ENCODE peak calls at places on chromosomes 1 and 21, in five cellular contexts. X is OCI-LY7, A is fibroblast of lung, W is A549, S is SJSA1. N is an unnamed sample. For H3K4me1 and H3K9me3, the result is how much of the 10 kb centered on the place peaks cover.

GRCh38 chr1:247740721-247741120 is 2.3 kb downstream of the OR14K1 start:
- DNase-seq in A (peak), X (no peak), W (no peak), S (no peak), N (no peak)

GRCh38 chr1:226223786-226224244 is 351 bp downstream of the MIXL1 start:
- DNase-seq in S (no peak), A (peak), X (peak), W (peak), N (no peak)

GRCh38 chr1:212450331-212450881 is 17.7 kb downstream of the NENF start:
- DNase-seq in S (no peak), A (no peak), W (no peak), X (peak), N (no peak)

GRCh38 chr1:243293941-243294722 is 38.3 kb downstream of the SDCCAG8 start:
- DNase-seq in X (no peak), A (no peak), S (no peak), W (no peak), N (no peak)

GRCh38 chr1:185821612-185822385 is 87.6 kb downstream of the HMCN1 start:
- DNase-seq in A (no peak), S (no peak), X (no peak), W (no peak), N (no peak)

GRCh38 chr1:246792603-246793002 is 68.4 kb downstream of the SCCPDH start:
- DNase-seq in S (no peak), W (no peak), A (no peak), X (no peak), N (no peak)

GRCh38 chr1:94925561-94926364 is 1.1 kb downstream of the CNN3 start:
- DNase-seq in X (no peak), S (peak), A (peak), W (peak), N (peak)

GRCh38 chr1:1599030-1599916 is 662 bp downstream of the FNDC10 start:
- DNase-seq in A (peak), W (no peak), X (peak), S (no peak), N (no peak)

GRCh38 chr1:85224734-85225623 is 24.2 kb upstream of the SYDE2 start:
- DNase-seq in A (no peak), X (no peak), W (no peak), S (no peak), N (no peak)

GRCh38 chr1:43763497-43763973 is 56.2 kb downstream of the ST3GAL3 start:
- DNase-seq in A (peak), X (peak), W (peak), S (peak), N (peak)

GRCh38 chr1:6823822-6824221 is 38.6 kb downstream of the CAMTA1 start:
- DNase-seq in X (no peak), S (no peak), W (no peak), A (no peak), N (no peak)

GRCh38 chr1:45864124-45864721 is 60.8 kb downstream of the MAST2 start:
- DNase-seq in S (no peak), W (no peak), A (peak), X (no peak), N (no peak)

GRCh38 chr1:234069760-234070159 is 165.3 kb downstream of the SLC35F3 start:
- DNase-seq in S (no peak), X (no peak), A (peak), W (peak), N (no peak)

GRCh38 chr1:94079056-94079990 is 41.6 kb downstream of the ABCA4 start:
- DNase-seq in X (no peak), S (no peak), A (peak), W (peak), N (no peak)

GRCh38 chr1:212610575-212610967 is 2.0 kb downstream of the ATF3 start:
- DNase-seq in S (no peak), A (no peak), W (no peak), X (no peak), N (no peak)

GRCh38 chr1:201358596-201358995 is 18.9 kb downstream of the TNNT2 start:
- DNase-seq in X (no peak), W (no peak), S (no peak), A (peak), N (no peak)

GRCh38 chr1:229230893-229231753 is 39.8 kb upstream of the RAB4A start:
- DNase-seq in X (no peak), S (no peak), W (peak), A (peak), N (no peak)

GRCh38 chr1:239951518-239952130 is 140.1 kb upstream of the FMN2 start:
- DNase-seq in X (peak), S (peak), A (peak), W (peak), N (peak)

GRCh38 chr1:41631971-41632370 is 147.5 kb upstream of the EDN2 start:
- DNase-seq in W (no peak), A (peak), X (no peak), S (peak), N (no peak)

GRCh38 chr1:117682372-117682771 is 76.5 kb downstream of the TENT5C start:
- DNase-seq in W (no peak), A (no peak), X (no peak), S (no peak), N (no peak)

GRCh38 chr1:63593887-63594617 is 841 bp downstream of the PGM1 start:
- DNase-seq in X (peak), A (peak), S (peak), W (peak), N (no peak)

GRCh38 chr1:5745776-5746610 is 246.2 kb downstream of the NPHP4 start:
- DNase-seq in W (peak), X (peak), A (peak), S (peak), N (no peak)

GRCh38 chr1:29845910-29846309 is 609.6 kb downstream of the PTPRU start:
- DNase-seq in A (no peak), X (no peak), S (no peak), W (no peak), N (no peak)

GRCh38 chr1:7940745-7941436 is at the start of gene TNFRSF9:
- DNase-seq in W (peak), X (no peak), A (peak), S (peak), N (no peak)

GRCh38 chr1:53982034-53982761 is 35.8 kb downstream of the LDLRAD1 start:
- DNase-seq in A (peak), X (no peak), S (peak), W (no peak), N (peak)

GRCh38 chr1:167409183-167409582 is 109.1 kb downstream of the CD247 start:
- DNase-seq in X (peak), A (no peak), S (no peak), W (peak), N (no peak)

GRCh38 chr1:156703741-156704140 is 1.6 kb downstream of the CRABP2 start:
- DNase-seq in A (no peak), X (no peak), W (no peak), S (no peak), N (no peak)

GRCh38 chr1:23366598-23366997 is 3.0 kb downstream of the ZNF436 start:
- DNase-seq in X (no peak), S (no peak), W (no peak), A (peak), N (no peak)

GRCh38 chr1:248871837-248872401 is 13.0 kb upstream of the ZNF692 start:
- DNase-seq in W (no peak), A (no peak), X (no peak), S (no peak), N (no peak)

GRCh38 chr1:219174672-219175564 is 1.2 kb downstream of the LYPLAL1 start:
- DNase-seq in S (no peak), X (peak), A (peak), W (no peak), N (no peak)

GRCh38 chr1:39105841-39106765 is 80.0 kb downstream of the NDUFS5 start:
- DNase-seq in X (no peak), W (peak), S (peak), A (peak), N (no peak)

GRCh38 chr1:23977187-23977853 is 2.8 kb downstream of the SRSF10 start:
- DNase-seq in S (no peak), W (no peak), A (no peak), X (peak), N (no peak)

GRCh38 chr1:233514946-233515391 is 98.9 kb upstream of the KCNK1 start:
- DNase-seq in W (no peak), S (no peak), A (no peak), X (no peak), N (no peak)

GRCh38 chr1:107004421-107004820 is 52.1 kb upstream of the PRMT6 start:
- DNase-seq in A (peak), W (no peak), X (no peak), S (no peak), N (no peak)

GRCh38 chr1:17545354-17545753 is 5.9 kb downstream of the ARHGEF10L start:
- DNase-seq in S (no peak), X (no peak), W (peak), A (peak), N (no peak)

GRCh38 chr1:112702420-112703261 is 4.3 kb downstream of the RHOC start:
- DNase-seq in A (no peak), X (no peak), W (no peak), S (no peak), N (no peak)
- H3K4me1 ChIP-seq in A (under half), X (half or more), W (half or more), S (half or more), N (under half)

GRCh38 chr1:2825487-2826189 is 24.1 kb upstream of the TTC34 start:
- DNase-seq in W (no peak), X (no peak), S (no peak), A (no peak), N (no peak)

GRCh38 chr1:2824999-2825398 is 23.5 kb upstream of the TTC34 start:
- DNase-seq in S (no peak), A (no peak), X (no peak), W (no peak), N (no peak)

GRCh38 chr1:2826316-2826715 is 24.8 kb upstream of the TTC34 start:
- DNase-seq in S (no peak), X (no peak), W (no peak), A (no peak), N (no peak)

GRCh38 chr1:2828586-2829250 is 27.2 kb upstream of the TTC34 start:
- DNase-seq in X (no peak), W (no peak), A (no peak), S (no peak), N (no peak)

DNA sequence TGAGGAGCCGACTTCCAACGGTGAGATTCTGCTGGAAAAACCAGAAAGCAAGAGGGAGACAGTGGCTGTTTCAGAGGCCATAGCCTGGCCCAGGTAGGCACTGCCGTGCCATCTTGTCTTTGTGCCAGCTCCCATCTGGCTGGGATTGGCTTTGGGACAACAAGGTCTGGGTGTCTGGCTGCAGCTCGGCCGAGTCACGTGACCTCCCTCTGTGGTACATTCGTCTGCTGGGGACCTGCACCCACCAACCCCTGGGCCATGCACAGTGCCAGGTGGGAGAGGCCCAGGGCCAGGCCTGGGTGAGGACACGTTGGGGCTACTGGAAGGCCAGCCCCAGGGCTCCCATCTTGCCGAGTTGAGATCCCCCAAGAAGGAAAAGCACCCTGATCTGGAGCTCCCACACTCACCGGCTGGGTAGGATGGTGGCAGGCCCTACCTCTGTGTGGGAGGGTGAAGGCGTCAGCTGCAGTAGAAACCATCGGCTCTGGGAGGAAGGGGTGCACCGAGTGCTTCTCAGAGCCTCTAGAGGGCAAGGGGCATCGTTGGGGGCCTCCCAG is 25.3 kb upstream of the TTC34 start:
- DNase-seq in A (no peak), S (no peak), W (no peak), X (no peak), N (no peak)
- H3K9me3 ChIP-seq in A (under half), S (under half), W (under half), X (under half), N (half or more)

GRCh38 chr21:32463367-32463766 is 50.9 kb downstream of the EVA1C start:
- DNase-seq in W (peak), A (peak), X (no peak), S (peak), N (no peak)

GRCh38 chr21:32461503-32461902 is 49.0 kb downstream of the EVA1C start:
- DNase-seq in X (no peak), S (no peak), W (no peak), A (no peak), N (no peak)

GRCh38 chr21:32459972-32460371 is 47.5 kb downstream of the EVA1C start:
- DNase-seq in A (peak), X (no peak), W (no peak), S (no peak), N (no peak)

GRCh38 chr21:32467291-32467690 is 54.8 kb downstream of the EVA1C start:
- DNase-seq in W (no peak), X (no peak), S (no peak), A (no peak), N (no peak)

GRCh38 chr21:32463889-32464300 is 51.4 kb downstream of the EVA1C start:
- DNase-seq in A (peak), X (no peak), S (peak), W (peak), N (no peak)
- H3K27ac ChIP-seq in A (peak), X (no peak), S (peak), W (peak), N (no peak)

GRCh38 chr1:235264327-235264726 is 63.7 kb downstream of the ARID4B start:
- DNase-seq in W (no peak), A (no peak), S (no peak), X (no peak), N (no peak)
- H3K4me1 ChIP-seq in W (under half), A (under half), S (under half), X (under half), N (under half)

GRCh38 chr21:44626262-44626661 is 631 bp upstream of the KRTAP10-9 start:
- DNase-seq in A (no peak), X (no peak), S (no peak), W (no peak), N (no peak)

GRCh38 chr21:44625756-44626155 is 1.1 kb upstream of the KRTAP10-9 start:
- DNase-seq in A (no peak), X (no peak), S (no peak), W (no peak), N (no peak)

GRCh38 chr21:44626673-44627143 is at the start of gene KRTAP10-9:
- DNase-seq in S (no peak), X (no peak), W (no peak), A (no peak), N (no peak)

GRCh38 chr21:44630440-44630839 is 3.5 kb downstream of the KRTAP10-9 start:
- DNase-seq in S (no peak), W (no peak), X (no peak), A (no peak), N (no peak)

GRCh38 chr21:44628707-44629391 is 2.0 kb downstream of the KRTAP10-9 start:
- DNase-seq in A (no peak), X (no peak), W (no peak), S (no peak), N (no peak)
- H3K9me3 ChIP-seq in A (under half), X (under half), W (under half), S (under half), N (under half)

N was measured in iPS DF 6.9.